ENCODE peak calls at places on chromosomes 16 and 17, in seven cellular contexts. One of them, this sample, is unnamed.

GRCh38 chr16:1471569-1472194 is 3.1 kb downstream of the CLCN7 start:
- DNase-seq in AG04449: no peak
- DNase-seq in posterior cingulate gyrus: no peak
- DNase-seq in T-helper 17 cell: no peak
- DNase-seq in midbrain: no peak
- DNase-seq in progenitor cell of endocrine pancreas: no peak
- DNase-seq in GM12892: no peak
- DNase-seq in this sample: no peak

GRCh38 chr17:307741-308507 is 44.7 kb downstream of the RPH3AL start:
- DNase-seq in AG04449: no peak
- DNase-seq in posterior cingulate gyrus: no peak
- DNase-seq in T-helper 17 cell: no peak
- DNase-seq in midbrain: no peak
- DNase-seq in progenitor cell of endocrine pancreas: no peak
- DNase-seq in GM12892: no peak
- DNase-seq in this sample: no peak

GRCh38 chr17:58351710-58352017 is 337 bp downstream of the SUPT4H1 start:
- DNase-seq in AG04449: no peak
- DNase-seq in posterior cingulate gyrus: no peak
- DNase-seq in T-helper 17 cell: no peak
- DNase-seq in midbrain: no peak
- DNase-seq in progenitor cell of endocrine pancreas: no peak
- DNase-seq in GM12892: no peak
- DNase-seq in this sample: no peak

GRCh38 chr16:23432176-23433128 is 20.5 kb downstream of the COG7 start:
- DNase-seq in AG04449: no peak
- DNase-seq in posterior cingulate gyrus: no peak
- DNase-seq in T-helper 17 cell: no peak
- DNase-seq in midbrain: no peak
- DNase-seq in progenitor cell of endocrine pancreas: no peak
- DNase-seq in GM12892: no peak
- DNase-seq in this sample: no peak

GRCh38 chr17:45222273-45222993 is 748 bp downstream of the FMNL1 start:
- DNase-seq in AG04449: no peak
- DNase-seq in posterior cingulate gyrus: no peak
- DNase-seq in T-helper 17 cell: no peak
- DNase-seq in midbrain: no peak
- DNase-seq in progenitor cell of endocrine pancreas: no peak
- DNase-seq in GM12892: peak
- DNase-seq in this sample: no peak

GRCh38 chr17:44581868-44582267 is 24.6 kb downstream of the FZD2 start:
- DNase-seq in AG04449: no peak
- DNase-seq in posterior cingulate gyrus: no peak
- DNase-seq in T-helper 17 cell: no peak
- DNase-seq in midbrain: no peak
- DNase-seq in progenitor cell of endocrine pancreas: no peak
- DNase-seq in GM12892: no peak
- DNase-seq in this sample: no peak

GRCh38 chr16:69482410-69482951 is 58.1 kb downstream of the CYB5B start:
- DNase-seq in AG04449: no peak
- DNase-seq in posterior cingulate gyrus: no peak
- DNase-seq in T-helper 17 cell: no peak
- DNase-seq in midbrain: peak
- DNase-seq in progenitor cell of endocrine pancreas: no peak
- DNase-seq in GM12892: no peak
- DNase-seq in this sample: no peak

GRCh38 chr16:2874584-2875362 is 8.2 kb upstream of the FLYWCH2 start:
- DNase-seq in AG04449: no peak
- DNase-seq in posterior cingulate gyrus: peak
- DNase-seq in T-helper 17 cell: peak
- DNase-seq in midbrain: peak
- DNase-seq in progenitor cell of endocrine pancreas: peak
- DNase-seq in GM12892: peak
- DNase-seq in this sample: peak

GRCh38 chr17:78973196-78973595 is 6.5 kb downstream of the LGALS3BP start:
- DNase-seq in AG04449: no peak
- DNase-seq in posterior cingulate gyrus: no peak
- DNase-seq in T-helper 17 cell: no peak
- DNase-seq in midbrain: no peak
- DNase-seq in progenitor cell of endocrine pancreas: no peak
- DNase-seq in GM12892: no peak
- DNase-seq in this sample: no peak

GRCh38 chr17:63356275-63356905 is 89.7 kb downstream of the CYB561 start:
- DNase-seq in AG04449: peak
- DNase-seq in posterior cingulate gyrus: no peak
- DNase-seq in T-helper 17 cell: no peak
- DNase-seq in midbrain: no peak
- DNase-seq in progenitor cell of endocrine pancreas: no peak
- DNase-seq in GM12892: no peak
- DNase-seq in this sample: no peak